ENCODE peak calls at places on chromosome 5, in nine cellular contexts. One of them, this sample, is unnamed.

GRCh38 chr5:64971538-64971937 is 202.8 kb downstream of the CWC27 start:
- DNase-seq in DMS153: no peak
- DNase-seq in neuronal stem cell: no peak
- DNase-seq in choroid plexus epithelial cell: peak; percentile 45
- DNase-seq in putamen: no peak
- DNase-seq in stomach: no peak
- DNase-seq in cardiac fibroblast: peak; percentile 66
- DNase-seq in activated gamma-delta T cell treated with Interleukin-2 at 50 U/mL for 16 hours: no peak
- DNase-seq in neural crest cell: no peak
- DNase-seq in this sample: no peak

GRCh38 chr5:114412509-114413171 is 50.8 kb downstream of the KCNN2 start:
- DNase-seq in DMS153: no peak
- DNase-seq in neuronal stem cell: no peak
- DNase-seq in choroid plexus epithelial cell: peak; percentile 15
- DNase-seq in putamen: no peak
- DNase-seq in stomach: no peak
- DNase-seq in cardiac fibroblast: peak; percentile 20
- DNase-seq in activated gamma-delta T cell treated with Interleukin-2 at 50 U/mL for 16 hours: no peak
- DNase-seq in neural crest cell: no peak
- DNase-seq in this sample: no peak

GRCh38 chr5:43155394-43156096 is 34.8 kb downstream of the ZNF131 start:
- DNase-seq in DMS153: no peak
- DNase-seq in neuronal stem cell: no peak
- DNase-seq in choroid plexus epithelial cell: no peak
- DNase-seq in putamen: no peak
- DNase-seq in stomach: no peak
- DNase-seq in cardiac fibroblast: no peak
- DNase-seq in activated gamma-delta T cell treated with Interleukin-2 at 50 U/mL for 16 hours: no peak
- DNase-seq in neural crest cell: no peak
- DNase-seq in this sample: no peak

GRCh38 chr5:79050513-79050912 is 19.0 kb downstream of the DMGDH start:
- DNase-seq in DMS153: no peak
- DNase-seq in neuronal stem cell: no peak
- DNase-seq in choroid plexus epithelial cell: no peak
- DNase-seq in putamen: no peak
- DNase-seq in stomach: no peak
- DNase-seq in cardiac fibroblast: no peak
- DNase-seq in activated gamma-delta T cell treated with Interleukin-2 at 50 U/mL for 16 hours: no peak
- DNase-seq in neural crest cell: no peak
- DNase-seq in this sample: no peak

GRCh38 chr5:61334224-61335196 is 2.5 kb downstream of the ZSWIM6 start:
- DNase-seq in DMS153: no peak
- DNase-seq in neuronal stem cell: peak; percentile 41
- DNase-seq in choroid plexus epithelial cell: peak; percentile 78
- DNase-seq in putamen: no peak
- DNase-seq in stomach: no peak
- DNase-seq in cardiac fibroblast: peak; percentile 48
- DNase-seq in activated gamma-delta T cell treated with Interleukin-2 at 50 U/mL for 16 hours: no peak
- DNase-seq in neural crest cell: no peak
- DNase-seq in this sample: peak; percentile 30

GRCh38 chr5:148938535-148938907 is 112.1 kb downstream of the ADRB2 start:
- DNase-seq in DMS153: no peak
- DNase-seq in neuronal stem cell: no peak
- DNase-seq in choroid plexus epithelial cell: no peak
- DNase-seq in putamen: no peak
- DNase-seq in stomach: no peak
- DNase-seq in cardiac fibroblast: no peak
- DNase-seq in activated gamma-delta T cell treated with Interleukin-2 at 50 U/mL for 16 hours: no peak
- DNase-seq in neural crest cell: no peak
- DNase-seq in this sample: no peak

GRCh38 chr5:15786884-15787283 is 286.9 kb downstream of the FBXL7 start:
- DNase-seq in DMS153: no peak
- DNase-seq in neuronal stem cell: no peak
- DNase-seq in choroid plexus epithelial cell: no peak
- DNase-seq in putamen: no peak
- DNase-seq in stomach: no peak
- DNase-seq in cardiac fibroblast: peak; percentile 19
- DNase-seq in activated gamma-delta T cell treated with Interleukin-2 at 50 U/mL for 16 hours: no peak
- DNase-seq in neural crest cell: no peak
- DNase-seq in this sample: no peak

GRCh38 chr5:173785421-173785820 is 102.7 kb upstream of the CPEB4 start:
- DNase-seq in DMS153: no peak
- DNase-seq in neuronal stem cell: no peak
- DNase-seq in choroid plexus epithelial cell: no peak
- DNase-seq in putamen: no peak
- DNase-seq in stomach: no peak
- DNase-seq in cardiac fibroblast: no peak
- DNase-seq in activated gamma-delta T cell treated with Interleukin-2 at 50 U/mL for 16 hours: no peak
- DNase-seq in neural crest cell: no peak
- DNase-seq in this sample: no peak

GRCh38 chr5:175279506-175279905 is 164.5 kb downstream of the DRD1 start:
- DNase-seq in DMS153: no peak
- DNase-seq in neuronal stem cell: no peak
- DNase-seq in choroid plexus epithelial cell: no peak
- DNase-seq in putamen: no peak
- DNase-seq in stomach: no peak
- DNase-seq in cardiac fibroblast: no peak
- DNase-seq in activated gamma-delta T cell treated with Interleukin-2 at 50 U/mL for 16 hours: no peak
- DNase-seq in neural crest cell: no peak
- DNase-seq in this sample: no peak

GRCh38 chr5:176614805-176615478 is 5.0 kb upstream of the GPRIN1 start:
- DNase-seq in DMS153: no peak
- DNase-seq in neuronal stem cell: no peak
- DNase-seq in choroid plexus epithelial cell: peak; percentile 68
- DNase-seq in putamen: no peak
- DNase-seq in stomach: no peak
- DNase-seq in cardiac fibroblast: peak; percentile 76
- DNase-seq in activated gamma-delta T cell treated with Interleukin-2 at 50 U/mL for 16 hours: no peak
- DNase-seq in neural crest cell: no peak
- DNase-seq in this sample: no peak

GRCh38 chr5:145473032-145473642 is 362.0 kb downstream of the PRELID2 start:
- DNase-seq in DMS153: no peak
- DNase-seq in neuronal stem cell: no peak
- DNase-seq in choroid plexus epithelial cell: peak; percentile 64
- DNase-seq in putamen: no peak
- DNase-seq in stomach: no peak
- DNase-seq in cardiac fibroblast: peak; percentile 63
- DNase-seq in activated gamma-delta T cell treated with Interleukin-2 at 50 U/mL for 16 hours: no peak
- DNase-seq in neural crest cell: no peak
- DNase-seq in this sample: no peak

GRCh38 chr5:32679218-32679617 is 31.9 kb upstream of the NPR3 start:
- DNase-seq in DMS153: no peak
- DNase-seq in neuronal stem cell: no peak
- DNase-seq in choroid plexus epithelial cell: peak; percentile 7
- DNase-seq in putamen: no peak
- DNase-seq in stomach: no peak
- DNase-seq in cardiac fibroblast: no peak
- DNase-seq in activated gamma-delta T cell treated with Interleukin-2 at 50 U/mL for 16 hours: no peak
- DNase-seq in neural crest cell: no peak
- DNase-seq in this sample: no peak

GRCh38 chr5:8057764-8058163 is 188.8 kb downstream of the MTRR start:
- DNase-seq in DMS153: no peak
- DNase-seq in neuronal stem cell: no peak
- DNase-seq in choroid plexus epithelial cell: peak; percentile 1
- DNase-seq in putamen: no peak
- DNase-seq in stomach: no peak
- DNase-seq in cardiac fibroblast: peak; percentile 6
- DNase-seq in activated gamma-delta T cell treated with Interleukin-2 at 50 U/mL for 16 hours: no peak
- DNase-seq in neural crest cell: no peak
- DNase-seq in this sample: no peak

GRCh38 chr5:14112998-14113652 is 30.0 kb upstream of the TRIO start:
- DNase-seq in DMS153: no peak
- DNase-seq in neuronal stem cell: no peak
- DNase-seq in choroid plexus epithelial cell: no peak
- DNase-seq in putamen: no peak
- DNase-seq in stomach: no peak
- DNase-seq in cardiac fibroblast: no peak
- DNase-seq in activated gamma-delta T cell treated with Interleukin-2 at 50 U/mL for 16 hours: no peak
- DNase-seq in neural crest cell: no peak
- DNase-seq in this sample: no peak

GRCh38 chr5:123659006-123659405 is 147.0 kb downstream of the CSNK1G3 start:
- DNase-seq in DMS153: no peak
- DNase-seq in neuronal stem cell: no peak
- DNase-seq in choroid plexus epithelial cell: peak; percentile 41
- DNase-seq in putamen: no peak
- DNase-seq in stomach: no peak
- DNase-seq in cardiac fibroblast: no peak
- DNase-seq in activated gamma-delta T cell treated with Interleukin-2 at 50 U/mL for 16 hours: no peak
- DNase-seq in neural crest cell: no peak
- DNase-seq in this sample: no peak

GRCh38 chr5:149135536-149136201 is 5.6 kb upstream of the ABLIM3 start:
- DNase-seq in DMS153: no peak
- DNase-seq in neuronal stem cell: no peak
- DNase-seq in choroid plexus epithelial cell: peak; percentile 80
- DNase-seq in putamen: no peak
- DNase-seq in stomach: no peak
- DNase-seq in cardiac fibroblast: peak; percentile 87
- DNase-seq in activated gamma-delta T cell treated with Interleukin-2 at 50 U/mL for 16 hours: no peak
- DNase-seq in neural crest cell: no peak
- DNase-seq in this sample: no peak

GRCh38 chr5:176712546-176713297 is 65.4 kb downstream of the TSPAN17 start:
- DNase-seq in DMS153: no peak
- DNase-seq in neuronal stem cell: no peak
- DNase-seq in choroid plexus epithelial cell: no peak
- DNase-seq in putamen: no peak
- DNase-seq in stomach: no peak
- DNase-seq in cardiac fibroblast: no peak
- DNase-seq in activated gamma-delta T cell treated with Interleukin-2 at 50 U/mL for 16 hours: no peak
- DNase-seq in neural crest cell: no peak
- DNase-seq in this sample: no peak

GRCh38 chr5:178786859-178787499 is 56.5 kb upstream of the ZNF354A start:
- DNase-seq in DMS153: no peak
- DNase-seq in neuronal stem cell: no peak
- DNase-seq in choroid plexus epithelial cell: peak; percentile 67
- DNase-seq in putamen: no peak
- DNase-seq in stomach: peak; percentile 48
- DNase-seq in cardiac fibroblast: peak; percentile 80
- DNase-seq in activated gamma-delta T cell treated with Interleukin-2 at 50 U/mL for 16 hours: no peak
- DNase-seq in neural crest cell: no peak
- DNase-seq in this sample: no peak

GRCh38 chr5:150448353-150448752 is 1.2 kb downstream of the RPS14 start:
- DNase-seq in DMS153: no peak
- DNase-seq in neuronal stem cell: no peak
- DNase-seq in choroid plexus epithelial cell: peak; percentile 22
- DNase-seq in putamen: no peak
- DNase-seq in stomach: no peak
- DNase-seq in cardiac fibroblast: no peak
- DNase-seq in activated gamma-delta T cell treated with Interleukin-2 at 50 U/mL for 16 hours: no peak
- DNase-seq in neural crest cell: no peak
- DNase-seq in this sample: no peak

GRCh38 chr5:71830626-71831539 is 111.8 kb downstream of the CARTPT start:
- DNase-seq in DMS153: peak; percentile 66
- DNase-seq in neuronal stem cell: no peak
- DNase-seq in choroid plexus epithelial cell: peak; percentile 87
- DNase-seq in putamen: peak; percentile 30
- DNase-seq in stomach: peak; percentile 69
- DNase-seq in cardiac fibroblast: peak; percentile 90
- DNase-seq in activated gamma-delta T cell treated with Interleukin-2 at 50 U/mL for 16 hours: no peak
- DNase-seq in neural crest cell: no peak
- DNase-seq in this sample: no peak

GRCh38 chr5:131545856-131546255 is 89.2 kb downstream of the RAPGEF6 start:
- DNase-seq in DMS153: no peak
- DNase-seq in neuronal stem cell: no peak
- DNase-seq in choroid plexus epithelial cell: peak; percentile 47
- DNase-seq in putamen: no peak
- DNase-seq in stomach: no peak
- DNase-seq in cardiac fibroblast: peak; percentile 67
- DNase-seq in activated gamma-delta T cell treated with Interleukin-2 at 50 U/mL for 16 hours: no peak
- DNase-seq in neural crest cell: no peak
- DNase-seq in this sample: no peak

GRCh38 chr5:78755822-78756429 is 107.4 kb upstream of the LHFPL2 start:
- DNase-seq in DMS153: no peak
- DNase-seq in neuronal stem cell: no peak
- DNase-seq in choroid plexus epithelial cell: no peak
- DNase-seq in putamen: no peak
- DNase-seq in stomach: no peak
- DNase-seq in cardiac fibroblast: no peak
- DNase-seq in activated gamma-delta T cell treated with Interleukin-2 at 50 U/mL for 16 hours: no peak
- DNase-seq in neural crest cell: no peak
- DNase-seq in this sample: peak; percentile 13

GRCh38 chr5:132466453-132467291 is 23.9 kb downstream of the IRF1 start:
- DNase-seq in DMS153: no peak
- DNase-seq in neuronal stem cell: no peak
- DNase-seq in choroid plexus epithelial cell: peak; percentile 77
- DNase-seq in putamen: no peak
- DNase-seq in stomach: peak; percentile 51
- DNase-seq in cardiac fibroblast: peak; percentile 64
- DNase-seq in activated gamma-delta T cell treated with Interleukin-2 at 50 U/mL for 16 hours: peak; percentile 73
- DNase-seq in neural crest cell: no peak
- DNase-seq in this sample: no peak

GRCh38 chr5:102749416-102750021 is 5.6 kb upstream of the PAM start:
- DNase-seq in DMS153: no peak
- DNase-seq in neuronal stem cell: no peak
- DNase-seq in choroid plexus epithelial cell: no peak
- DNase-seq in putamen: no peak
- DNase-seq in stomach: no peak
- DNase-seq in cardiac fibroblast: no peak
- DNase-seq in activated gamma-delta T cell treated with Interleukin-2 at 50 U/mL for 16 hours: no peak
- DNase-seq in neural crest cell: no peak
- DNase-seq in this sample: no peak

GRCh38 chr5:147417133-147417813 is 92.6 kb downstream of the DPYSL3 start:
- DNase-seq in DMS153: no peak
- DNase-seq in neuronal stem cell: no peak
- DNase-seq in choroid plexus epithelial cell: peak; percentile 81
- DNase-seq in putamen: no peak
- DNase-seq in stomach: peak; percentile 72
- DNase-seq in cardiac fibroblast: peak; percentile 81
- DNase-seq in activated gamma-delta T cell treated with Interleukin-2 at 50 U/mL for 16 hours: no peak
- DNase-seq in neural crest cell: no peak
- DNase-seq in this sample: no peak

GRCh38 chr5:74916831-74917710 is 50.9 kb upstream of the FAM169A start:
- DNase-seq in DMS153: no peak
- DNase-seq in neuronal stem cell: no peak
- DNase-seq in choroid plexus epithelial cell: peak; percentile 40
- DNase-seq in putamen: no peak
- DNase-seq in stomach: peak; percentile 40
- DNase-seq in cardiac fibroblast: peak; percentile 59
- DNase-seq in activated gamma-delta T cell treated with Interleukin-2 at 50 U/mL for 16 hours: no peak
- DNase-seq in neural crest cell: no peak
- DNase-seq in this sample: no peak

GRCh38 chr5:179241175-179241574 is 104.1 kb downstream of the ADAMTS2 start:
- DNase-seq in DMS153: no peak
- DNase-seq in neuronal stem cell: no peak
- DNase-seq in choroid plexus epithelial cell: no peak
- DNase-seq in putamen: no peak
- DNase-seq in stomach: no peak
- DNase-seq in cardiac fibroblast: no peak
- DNase-seq in activated gamma-delta T cell treated with Interleukin-2 at 50 U/mL for 16 hours: no peak
- DNase-seq in neural crest cell: no peak
- DNase-seq in this sample: no peak

GRCh38 chr5:3365501-3366215 is 230.0 kb upstream of the IRX1 start:
- DNase-seq in DMS153: no peak
- DNase-seq in neuronal stem cell: no peak
- DNase-seq in choroid plexus epithelial cell: no peak
- DNase-seq in putamen: no peak
- DNase-seq in stomach: no peak
- DNase-seq in cardiac fibroblast: no peak
- DNase-seq in activated gamma-delta T cell treated with Interleukin-2 at 50 U/mL for 16 hours: no peak
- DNase-seq in neural crest cell: no peak
- DNase-seq in this sample: no peak

GRCh38 chr5:40486437-40487270 is 193.1 kb upstream of the PTGER4 start:
- DNase-seq in DMS153: no peak
- DNase-seq in neuronal stem cell: no peak
- DNase-seq in choroid plexus epithelial cell: peak; percentile 55
- DNase-seq in putamen: no peak
- DNase-seq in stomach: no peak
- DNase-seq in cardiac fibroblast: peak; percentile 32
- DNase-seq in activated gamma-delta T cell treated with Interleukin-2 at 50 U/mL for 16 hours: peak; percentile 10
- DNase-seq in neural crest cell: no peak
- DNase-seq in this sample: no peak

GRCh38 chr5:160230686-160231527 is 1.6 kb downstream of the FABP6 start:
- DNase-seq in DMS153: no peak
- DNase-seq in neuronal stem cell: no peak
- DNase-seq in choroid plexus epithelial cell: peak; percentile 37
- DNase-seq in putamen: peak; percentile 4
- DNase-seq in stomach: no peak
- DNase-seq in cardiac fibroblast: peak; percentile 74
- DNase-seq in activated gamma-delta T cell treated with Interleukin-2 at 50 U/mL for 16 hours: no peak
- DNase-seq in neural crest cell: no peak
- DNase-seq in this sample: no peak

GRCh38 chr5:159854916-159855315 is 61.4 kb upstream of the ADRA1B start:
- DNase-seq in DMS153: no peak
- DNase-seq in neuronal stem cell: no peak
- DNase-seq in choroid plexus epithelial cell: peak; percentile 67
- DNase-seq in putamen: no peak
- DNase-seq in stomach: no peak
- DNase-seq in cardiac fibroblast: peak; percentile 48
- DNase-seq in activated gamma-delta T cell treated with Interleukin-2 at 50 U/mL for 16 hours: no peak
- DNase-seq in neural crest cell: no peak
- DNase-seq in this sample: no peak

This sample was measured in nephron progenitor cell.